ENCODE peak calls at places on chromosomes 3 and 15, in seven cellular contexts. One of them, this sample, is unnamed.

GRCh38 chr3:187987919-187988318 is 166.0 kb upstream of the LPP start:
- DNase-seq in nucleus accumbens: no peak
- DNase-seq in left colon: no peak
- DNase-seq in effector memory CD8-positive, alpha-beta T cell: peak
- DNase-seq in stimulated activated naive CD8-positive, alpha-beta T cell treated with anti-CD3 and anti-CD28 coated beads, Interleukin-15, Interleukin-2, amounts not matched to agents 100 U/mL and 50 U/mL, for 24 hours: peak
- DNase-seq in HFFc6: no peak
- DNase-seq in WERI-Rb-1: no peak
- DNase-seq in this sample: no peak

GRCh38 chr15:92733934-92734521 is 78.5 kb upstream of the FAM174B start:
- DNase-seq in stimulated activated naive CD8-positive, alpha-beta T cell treated with anti-CD3 and anti-CD28 coated beads, Interleukin-15, Interleukin-2, amounts not matched to agents 100 U/mL and 50 U/mL, for 24 hours: peak
- DNase-seq in nucleus accumbens: peak
- DNase-seq in HFFc6: no peak
- DNase-seq in left colon: peak
- DNase-seq in WERI-Rb-1: no peak
- DNase-seq in effector memory CD8-positive, alpha-beta T cell: no peak
- DNase-seq in this sample: peak

GRCh38 chr3:183912895-183913579 is 28.4 kb upstream of the PARL start:
- DNase-seq in stimulated activated naive CD8-positive, alpha-beta T cell treated with anti-CD3 and anti-CD28 coated beads, Interleukin-15, Interleukin-2, amounts not matched to agents 100 U/mL and 50 U/mL, for 24 hours: no peak
- DNase-seq in left colon: no peak
- DNase-seq in HFFc6: no peak
- DNase-seq in effector memory CD8-positive, alpha-beta T cell: no peak
- DNase-seq in nucleus accumbens: no peak
- DNase-seq in WERI-Rb-1: no peak
- DNase-seq in this sample: no peak

GRCh38 chr3:120203016-120203415 is 82.0 kb downstream of the GPR156 start:
- DNase-seq in WERI-Rb-1: no peak
- DNase-seq in HFFc6: peak
- DNase-seq in left colon: no peak
- DNase-seq in stimulated activated naive CD8-positive, alpha-beta T cell treated with anti-CD3 and anti-CD28 coated beads, Interleukin-15, Interleukin-2, amounts not matched to agents 100 U/mL and 50 U/mL, for 24 hours: no peak
- DNase-seq in nucleus accumbens: no peak
- DNase-seq in effector memory CD8-positive, alpha-beta T cell: no peak
- DNase-seq in this sample: no peak

GRCh38 chr3:24315342-24315741 is 179.3 kb downstream of the THRB start:
- DNase-seq in HFFc6: no peak
- DNase-seq in nucleus accumbens: no peak
- DNase-seq in stimulated activated naive CD8-positive, alpha-beta T cell treated with anti-CD3 and anti-CD28 coated beads, Interleukin-15, Interleukin-2, amounts not matched to agents 100 U/mL and 50 U/mL, for 24 hours: no peak
- DNase-seq in left colon: no peak
- DNase-seq in WERI-Rb-1: no peak
- DNase-seq in effector memory CD8-positive, alpha-beta T cell: no peak
- DNase-seq in this sample: no peak

GRCh38 chr3:72398781-72399180 is 449.5 kb downstream of the SHQ1 start:
- DNase-seq in effector memory CD8-positive, alpha-beta T cell: no peak
- DNase-seq in stimulated activated naive CD8-positive, alpha-beta T cell treated with anti-CD3 and anti-CD28 coated beads, Interleukin-15, Interleukin-2, amounts not matched to agents 100 U/mL and 50 U/mL, for 24 hours: no peak
- DNase-seq in nucleus accumbens: no peak
- DNase-seq in WERI-Rb-1: no peak
- DNase-seq in HFFc6: no peak
- DNase-seq in left colon: no peak
- DNase-seq in this sample: no peak

GRCh38 chr3:38646630-38647029 is 2.9 kb downstream of the SCN5A start:
- DNase-seq in effector memory CD8-positive, alpha-beta T cell: no peak
- DNase-seq in left colon: no peak
- DNase-seq in WERI-Rb-1: no peak
- DNase-seq in nucleus accumbens: no peak
- DNase-seq in HFFc6: no peak
- DNase-seq in stimulated activated naive CD8-positive, alpha-beta T cell treated with anti-CD3 and anti-CD28 coated beads, Interleukin-15, Interleukin-2, amounts not matched to agents 100 U/mL and 50 U/mL, for 24 hours: no peak
- DNase-seq in this sample: no peak

GRCh38 chr15:52783929-52784798 is 6.0 kb downstream of the ONECUT1 start:
- DNase-seq in WERI-Rb-1: peak
- DNase-seq in nucleus accumbens: no peak
- DNase-seq in left colon: no peak
- DNase-seq in effector memory CD8-positive, alpha-beta T cell: no peak
- DNase-seq in HFFc6: no peak
- DNase-seq in stimulated activated naive CD8-positive, alpha-beta T cell treated with anti-CD3 and anti-CD28 coated beads, Interleukin-15, Interleukin-2, amounts not matched to agents 100 U/mL and 50 U/mL, for 24 hours: peak
- DNase-seq in this sample: no peak

GRCh38 chr3:1406250-1406649 is 313.4 kb downstream of the CNTN6 start:
- DNase-seq in effector memory CD8-positive, alpha-beta T cell: no peak
- DNase-seq in left colon: no peak
- DNase-seq in HFFc6: no peak
- DNase-seq in stimulated activated naive CD8-positive, alpha-beta T cell treated with anti-CD3 and anti-CD28 coated beads, Interleukin-15, Interleukin-2, amounts not matched to agents 100 U/mL and 50 U/mL, for 24 hours: no peak
- DNase-seq in WERI-Rb-1: no peak
- DNase-seq in nucleus accumbens: no peak
- DNase-seq in this sample: no peak

GRCh38 chr3:60269829-60270266 is 981.4 kb downstream of the FHIT start:
- DNase-seq in stimulated activated naive CD8-positive, alpha-beta T cell treated with anti-CD3 and anti-CD28 coated beads, Interleukin-15, Interleukin-2, amounts not matched to agents 100 U/mL and 50 U/mL, for 24 hours: no peak
- DNase-seq in WERI-Rb-1: no peak
- DNase-seq in HFFc6: no peak
- DNase-seq in left colon: no peak
- DNase-seq in effector memory CD8-positive, alpha-beta T cell: no peak
- DNase-seq in nucleus accumbens: no peak
- DNase-seq in this sample: no peak

GRCh38 chr3:14130230-14130629 is 5.4 kb downstream of the TMEM43 start:
- DNase-seq in nucleus accumbens: no peak
- DNase-seq in left colon: no peak
- DNase-seq in WERI-Rb-1: no peak
- DNase-seq in effector memory CD8-positive, alpha-beta T cell: no peak
- DNase-seq in HFFc6: no peak
- DNase-seq in stimulated activated naive CD8-positive, alpha-beta T cell treated with anti-CD3 and anti-CD28 coated beads, Interleukin-15, Interleukin-2, amounts not matched to agents 100 U/mL and 50 U/mL, for 24 hours: no peak
- DNase-seq in this sample: no peak

GRCh38 chr15:25664761-25665160 is 198.4 kb downstream of the ATP10A start:
- DNase-seq in left colon: no peak
- DNase-seq in stimulated activated naive CD8-positive, alpha-beta T cell treated with anti-CD3 and anti-CD28 coated beads, Interleukin-15, Interleukin-2, amounts not matched to agents 100 U/mL and 50 U/mL, for 24 hours: no peak
- DNase-seq in nucleus accumbens: no peak
- DNase-seq in HFFc6: no peak
- DNase-seq in WERI-Rb-1: no peak
- DNase-seq in effector memory CD8-positive, alpha-beta T cell: no peak
- DNase-seq in this sample: no peak

GRCh38 chr3:3059637-3060036 is 50.5 kb downstream of the IL5RA start:
- DNase-seq in WERI-Rb-1: no peak
- DNase-seq in HFFc6: no peak
- DNase-seq in nucleus accumbens: no peak
- DNase-seq in effector memory CD8-positive, alpha-beta T cell: no peak
- DNase-seq in left colon: no peak
- DNase-seq in stimulated activated naive CD8-positive, alpha-beta T cell treated with anti-CD3 and anti-CD28 coated beads, Interleukin-15, Interleukin-2, amounts not matched to agents 100 U/mL and 50 U/mL, for 24 hours: no peak
- DNase-seq in this sample: no peak

GRCh38 chr3:157030712-157031111 is 129.2 kb downstream of the CCNL1 start:
- DNase-seq in HFFc6: no peak
- DNase-seq in stimulated activated naive CD8-positive, alpha-beta T cell treated with anti-CD3 and anti-CD28 coated beads, Interleukin-15, Interleukin-2, amounts not matched to agents 100 U/mL and 50 U/mL, for 24 hours: no peak
- DNase-seq in nucleus accumbens: no peak
- DNase-seq in left colon: no peak
- DNase-seq in WERI-Rb-1: no peak
- DNase-seq in effector memory CD8-positive, alpha-beta T cell: no peak
- DNase-seq in this sample: no peak

GRCh38 chr15:66216806-66217205 is 36.7 kb downstream of the MEGF11 start:
- DNase-seq in WERI-Rb-1: no peak
- DNase-seq in stimulated activated naive CD8-positive, alpha-beta T cell treated with anti-CD3 and anti-CD28 coated beads, Interleukin-15, Interleukin-2, amounts not matched to agents 100 U/mL and 50 U/mL, for 24 hours: no peak
- DNase-seq in effector memory CD8-positive, alpha-beta T cell: no peak
- DNase-seq in nucleus accumbens: no peak
- DNase-seq in left colon: no peak
- DNase-seq in HFFc6: no peak
- DNase-seq in this sample: no peak

GRCh38 chr3:141828487-141829284 is 47.8 kb upstream of the ATP1B3 start:
- DNase-seq in effector memory CD8-positive, alpha-beta T cell: no peak
- DNase-seq in WERI-Rb-1: peak
- DNase-seq in stimulated activated naive CD8-positive, alpha-beta T cell treated with anti-CD3 and anti-CD28 coated beads, Interleukin-15, Interleukin-2, amounts not matched to agents 100 U/mL and 50 U/mL, for 24 hours: no peak
- DNase-seq in nucleus accumbens: no peak
- DNase-seq in left colon: peak
- DNase-seq in HFFc6: no peak
- DNase-seq in this sample: no peak

GRCh38 chr3:79516795-79517194 is 251.0 kb downstream of the ROBO1 start:
- DNase-seq in WERI-Rb-1: no peak
- DNase-seq in stimulated activated naive CD8-positive, alpha-beta T cell treated with anti-CD3 and anti-CD28 coated beads, Interleukin-15, Interleukin-2, amounts not matched to agents 100 U/mL and 50 U/mL, for 24 hours: no peak
- DNase-seq in effector memory CD8-positive, alpha-beta T cell: no peak
- DNase-seq in HFFc6: no peak
- DNase-seq in left colon: no peak
- DNase-seq in nucleus accumbens: no peak
- DNase-seq in this sample: no peak

GRCh38 chr15:81274932-81275341 is 49.0 kb downstream of the STARD5 start:
- DNase-seq in effector memory CD8-positive, alpha-beta T cell: peak
- DNase-seq in stimulated activated naive CD8-positive, alpha-beta T cell treated with anti-CD3 and anti-CD28 coated beads, Interleukin-15, Interleukin-2, amounts not matched to agents 100 U/mL and 50 U/mL, for 24 hours: peak
- DNase-seq in nucleus accumbens: peak
- DNase-seq in WERI-Rb-1: peak
- DNase-seq in HFFc6: peak
- DNase-seq in left colon: peak
- DNase-seq in this sample: peak

GRCh38 chr15:62498711-62499110 is 333.6 kb upstream of the C2CD4B start:
- DNase-seq in left colon: no peak
- DNase-seq in WERI-Rb-1: no peak
- DNase-seq in effector memory CD8-positive, alpha-beta T cell: no peak
- DNase-seq in nucleus accumbens: no peak
- DNase-seq in HFFc6: no peak
- DNase-seq in stimulated activated naive CD8-positive, alpha-beta T cell treated with anti-CD3 and anti-CD28 coated beads, Interleukin-15, Interleukin-2, amounts not matched to agents 100 U/mL and 50 U/mL, for 24 hours: no peak
- DNase-seq in this sample: peak

GRCh38 chr3:56593455-56594158 is 36.6 kb downstream of the CCDC66 start:
- DNase-seq in left colon: no peak
- DNase-seq in stimulated activated naive CD8-positive, alpha-beta T cell treated with anti-CD3 and anti-CD28 coated beads, Interleukin-15, Interleukin-2, amounts not matched to agents 100 U/mL and 50 U/mL, for 24 hours: no peak
- DNase-seq in effector memory CD8-positive, alpha-beta T cell: peak
- DNase-seq in WERI-Rb-1: no peak
- DNase-seq in nucleus accumbens: no peak
- DNase-seq in HFFc6: no peak
- DNase-seq in this sample: no peak

GRCh38 chr3:133135303-133135702 is 97.1 kb downstream of the TMEM108 start:
- DNase-seq in nucleus accumbens: no peak
- DNase-seq in effector memory CD8-positive, alpha-beta T cell: no peak
- DNase-seq in stimulated activated naive CD8-positive, alpha-beta T cell treated with anti-CD3 and anti-CD28 coated beads, Interleukin-15, Interleukin-2, amounts not matched to agents 100 U/mL and 50 U/mL, for 24 hours: no peak
- DNase-seq in HFFc6: no peak
- DNase-seq in left colon: no peak
- DNase-seq in WERI-Rb-1: peak
- DNase-seq in this sample: no peak

This sample was measured in kidney glomerular epithelial cell.